ENCODE peak calls at places on chromosomes 12 and 14, in six cellular contexts. P, E, Z, K, F and L are unnamed samples.

GRCh38 chr12:78403136-78403535 is 461.4 kb upstream of the SYT1 start:
- DNase-seq in P (no peak), E (peak; percentile 51), Z (peak; percentile 40), K (no peak), F (no peak), L (peak; percentile 70)

GRCh38 chr12:121828826-121829225 is 25.0 kb downstream of the SETD1B start:
- DNase-seq in P (no peak), E (no peak), Z (no peak), K (no peak), F (no peak), L (no peak)

GRCh38 chr12:49515266-49515665 is 23.6 kb upstream of the KCNH3 start:
- DNase-seq in P (no peak), E (no peak), Z (peak; percentile 81), K (no peak), F (no peak), L (peak; percentile 84)

GRCh38 chr12:6342140-6342889 is 439 bp upstream of the TNFRSF1A start:
- DNase-seq in P (no peak), E (no peak), Z (no peak), K (no peak), F (no peak), L (no peak)

GRCh38 chr12:93061414-93062099 is 132.5 kb upstream of the EEA1 start:
- DNase-seq in P (no peak), E (no peak), Z (no peak), K (peak; percentile 75), F (no peak), L (peak; percentile 41)

GRCh38 chr14:69629225-69630127 is 18.1 kb downstream of the SUSD6 start:
- DNase-seq in P (no peak), E (no peak), Z (no peak), K (no peak), F (no peak), L (no peak)

GRCh38 chr14:31405599-31406251 is 14.6 kb downstream of the HEATR5A start:
- DNase-seq in P (no peak), E (no peak), Z (no peak), K (no peak), F (no peak), L (no peak)

GRCh38 chr14:100213956-100214767 is 24.8 kb upstream of the YY1 start:
- DNase-seq in P (peak; percentile 83), E (peak; percentile 94), Z (peak; percentile 56), K (peak; percentile 95), F (peak; percentile 97), L (peak; percentile 27)

GRCh38 chr12:112117685-112118084 is 7.7 kb upstream of the TRAFD1 start:
- DNase-seq in P (no peak), E (no peak), Z (no peak), K (no peak), F (no peak), L (no peak)

GRCh38 chr14:83071888-83072501 is 1538.3 kb upstream of the SEL1L start:
- DNase-seq in P (no peak), E (no peak), Z (no peak), K (no peak), F (no peak), L (no peak)

GRCh38 chr14:25041898-25042297 is 8.0 kb downstream of the STXBP6 start:
- DNase-seq in P (no peak), E (no peak), Z (no peak), K (no peak), F (no peak), L (no peak)

GRCh38 chr12:131642101-131642540 is 68.8 kb upstream of the SFSWAP start:
- DNase-seq in P (no peak), E (peak; percentile 65), Z (no peak), K (peak; percentile 26), F (no peak), L (no peak)

GRCh38 chr12:96323906-96324305 is 76.3 kb downstream of the CDK17 start:
- DNase-seq in P (no peak), E (no peak), Z (peak; percentile 25), K (no peak), F (no peak), L (peak; percentile 28)

GRCh38 chr14:54642950-54643695 is 76.2 kb downstream of the SAMD4A start:
- DNase-seq in P (no peak), E (no peak), Z (peak; percentile 68), K (no peak), F (no peak), L (peak; percentile 64)

GRCh38 chr14:92687681-92688433 is 60.6 kb downstream of the LGMN start:
- DNase-seq in P (no peak), E (peak; percentile 50), Z (no peak), K (peak; percentile 77), F (no peak), L (no peak)

GRCh38 chr12:88185988-88186387 is 43.9 kb downstream of the TMTC3 start:
- DNase-seq in P (no peak), E (no peak), Z (peak; percentile 56), K (no peak), F (no peak), L (peak; percentile 33)

GRCh38 chr12:32016680-32017482 is 57.7 kb downstream of the RESF1 start:
- DNase-seq in P (no peak), E (no peak), Z (no peak), K (no peak), F (no peak), L (no peak)

GRCh38 chr14:67515386-67516079 is 17.6 kb upstream of the PLEKHH1 start:
- DNase-seq in P (no peak), E (peak; percentile 18), Z (peak; percentile 10), K (peak; percentile 72), F (peak; percentile 61), L (no peak)

GRCh38 chr14:100535287-100536131 is 51.7 kb downstream of the BEGAIN start:
- DNase-seq in P (peak; percentile 12), E (no peak), Z (no peak), K (peak; percentile 39), F (peak; percentile 29), L (no peak)

GRCh38 chr12:129675947-129676346 is 227.9 kb downstream of the TMEM132D start:
- DNase-seq in P (no peak), E (no peak), Z (no peak), K (no peak), F (no peak), L (no peak)

GRCh38 chr14:67418368-67419174 is 6.6 kb upstream of the PLEK2 start:
- DNase-seq in P (no peak), E (no peak), Z (no peak), K (no peak), F (peak; percentile 77), L (peak; percentile 46)

GRCh38 chr14:106844608-106845285 is 1318.4 kb downstream of the TMEM121 start:
- DNase-seq in P (peak; percentile 26), E (peak; percentile 22), Z (no peak), K (peak; percentile 85), F (peak; percentile 90), L (no peak)

GRCh38 chr14:51787352-51787751 is 73.1 kb upstream of the GNG2 start:
- DNase-seq in P (no peak), E (no peak), Z (no peak), K (no peak), F (no peak), L (no peak)

GRCh38 chr14:68685419-68686211 is 107.3 kb downstream of the ZFP36L1 start:
- DNase-seq in P (peak; percentile 45), E (no peak), Z (peak; percentile 66), K (no peak), F (peak; percentile 80), L (peak; percentile 62)

GRCh38 chr12:4441355-4442330 is 4.0 kb downstream of the FGF6 start:
- DNase-seq in P (no peak), E (no peak), Z (no peak), K (no peak), F (no peak), L (no peak)

GRCh38 chr12:52351196-52352059 is 15.9 kb downstream of the KRT85 start:
- DNase-seq in P (no peak), E (no peak), Z (no peak), K (no peak), F (no peak), L (no peak)

GRCh38 chr14:60656755-60657608 is 7.7 kb upstream of the SIX1 start:
- DNase-seq in P (no peak), E (peak; percentile 57), Z (peak; percentile 70), K (peak; percentile 63), F (peak; percentile 59), L (peak; percentile 59)

GRCh38 chr14:60653709-60654161 is 4.5 kb upstream of the SIX1 start:
- DNase-seq in P (no peak), E (no peak), Z (no peak), K (no peak), F (no peak), L (no peak)

GRCh38 chr14:60655898-60656754 is 6.8 kb upstream of the SIX1 start:
- DNase-seq in P (no peak), E (no peak), Z (no peak), K (no peak), F (no peak), L (no peak)

GRCh38 chr14:60654303-60654925 is 5.1 kb upstream of the SIX1 start:
- DNase-seq in P (no peak), E (no peak), Z (no peak), K (no peak), F (no peak), L (peak; percentile 54)

GRCh38 chr14:60655114-60655897 is 6.0 kb upstream of the SIX1 start:
- DNase-seq in P (no peak), E (no peak), Z (no peak), K (no peak), F (no peak), L (no peak)
- H3K4me3 ChIP-seq in P (no peak overlapping the region), E (no peak overlapping the region), Z (no peak overlapping the region), K (no peak overlapping the region), F (no peak overlapping the region), L (no peak overlapping the region)

GRCh38 chr14:98819132-98819866 is 452.7 kb downstream of the BCL11B start:
- DNase-seq in P (no peak), E (no peak), Z (no peak), K (no peak), F (no peak), L (no peak)
- TF ChIP-seq CTCF in P (no peak), E (no peak), Z (no peak), K (no peak), F (no peak), L (no peak)

GRCh38 chr12:132836803-132837331 is 8.2 kb upstream of the GOLGA3 start:
- DNase-seq in P (no peak), E (no peak), Z (no peak), K (no peak), F (no peak), L (no peak)
- H3K4me3 ChIP-seq in P (no peak overlapping the region), E (no peak overlapping the region), Z (no peak overlapping the region), K (no peak overlapping the region), F (no peak overlapping the region), L (no peak overlapping the region)

GRCh38 chr12:65696227-65696626 is 128.1 kb upstream of the HMGA2 start:
- DNase-seq in P (no peak), E (no peak), Z (no peak), K (no peak), F (no peak), L (peak; percentile 39)

GRCh38 chr12:65695077-65695865 is 129.0 kb upstream of the HMGA2 start:
- DNase-seq in P (no peak), E (no peak), Z (peak; percentile 92), K (peak; percentile 70), F (no peak), L (peak; percentile 95)

GRCh38 chr12:65703176-65703575 is 121.1 kb upstream of the HMGA2 start:
- DNase-seq in P (no peak), E (no peak), Z (no peak), K (no peak), F (no peak), L (no peak)

DNA sequence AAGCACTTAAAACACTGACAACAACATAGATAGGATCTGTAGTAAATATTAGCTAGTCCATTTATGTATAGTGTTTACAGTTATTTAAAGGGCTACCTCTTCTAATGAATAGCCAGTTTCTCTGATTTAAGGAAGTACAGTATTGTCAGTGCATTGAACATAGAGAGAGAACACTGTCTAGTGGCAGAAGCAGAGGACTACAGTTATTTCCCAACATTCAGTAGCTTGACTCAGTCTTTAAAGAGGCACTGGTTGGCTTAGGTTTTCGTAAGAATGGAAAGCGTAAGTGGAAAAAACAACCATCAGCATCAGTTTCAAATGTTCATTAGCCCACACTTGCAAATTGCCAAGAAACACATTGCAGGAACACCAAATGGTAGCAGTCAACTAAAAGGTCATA is 125.0 kb upstream of the HMGA2 start:
- DNase-seq in P (no peak), E (no peak), Z (peak; percentile 75), K (no peak), F (no peak), L (peak; percentile 76)
- TF ChIP-seq CTCF in P (no peak), E (no peak), Z (peak; percentile 63), K (no peak), F (no peak), L (peak; percentile 62)